ENCODE peak calls at places on chromosomes 3 and 15, in seven cellular contexts. One of them, this sample, is unnamed.

GRCh38 chr15:41862515-41863116 is 24.0 kb downstream of the PLA2G4B start:
- DNase-seq in Caco-2: no peak
- DNase-seq in effector memory CD4-positive, alpha-beta T cell: no peak
- DNase-seq in fibroblast of pulmonary artery: no peak
- DNase-seq in tibial artery: no peak
- DNase-seq in cardiac fibroblast: no peak
- DNase-seq in mucosa of descending colon: peak
- DNase-seq in this sample: no peak

GRCh38 chr15:92924216-92924615 is 24.1 kb downstream of the CHD2 start:
- DNase-seq in Caco-2: no peak
- DNase-seq in effector memory CD4-positive, alpha-beta T cell: no peak
- DNase-seq in fibroblast of pulmonary artery: no peak
- DNase-seq in tibial artery: no peak
- DNase-seq in cardiac fibroblast: no peak
- DNase-seq in mucosa of descending colon: no peak
- DNase-seq in this sample: no peak

GRCh38 chr3:77001071-77001470 is 38.8 kb upstream of the ROBO2 start:
- DNase-seq in Caco-2: no peak
- DNase-seq in effector memory CD4-positive, alpha-beta T cell: no peak
- DNase-seq in fibroblast of pulmonary artery: no peak
- DNase-seq in tibial artery: no peak
- DNase-seq in cardiac fibroblast: no peak
- DNase-seq in mucosa of descending colon: no peak
- DNase-seq in this sample: no peak

GRCh38 chr15:74128785-74129350 is 1.5 kb upstream of the ISLR2 start:
- DNase-seq in Caco-2: no peak
- DNase-seq in effector memory CD4-positive, alpha-beta T cell: no peak
- DNase-seq in fibroblast of pulmonary artery: no peak
- DNase-seq in tibial artery: no peak
- DNase-seq in cardiac fibroblast: no peak
- DNase-seq in mucosa of descending colon: no peak
- DNase-seq in this sample: no peak

GRCh38 chr15:93485922-93486327 is 396.9 kb upstream of the RGMA start:
- DNase-seq in Caco-2: no peak
- DNase-seq in effector memory CD4-positive, alpha-beta T cell: no peak
- DNase-seq in fibroblast of pulmonary artery: no peak
- DNase-seq in tibial artery: peak
- DNase-seq in cardiac fibroblast: no peak
- DNase-seq in mucosa of descending colon: peak
- DNase-seq in this sample: no peak

GRCh38 chr3:171412054-171412453 is 48.2 kb downstream of the TNIK start:
- DNase-seq in Caco-2: no peak
- DNase-seq in effector memory CD4-positive, alpha-beta T cell: no peak
- DNase-seq in fibroblast of pulmonary artery: no peak
- DNase-seq in tibial artery: no peak
- DNase-seq in cardiac fibroblast: no peak
- DNase-seq in mucosa of descending colon: no peak
- DNase-seq in this sample: no peak

GRCh38 chr3:178295257-178295912 is 240.9 kb upstream of the KCNMB2 start:
- DNase-seq in Caco-2: no peak
- DNase-seq in effector memory CD4-positive, alpha-beta T cell: no peak
- DNase-seq in fibroblast of pulmonary artery: peak
- DNase-seq in tibial artery: no peak
- DNase-seq in cardiac fibroblast: peak
- DNase-seq in mucosa of descending colon: no peak
- DNase-seq in this sample: no peak

GRCh38 chr3:136751259-136752045 is 726 bp downstream of the STAG1 start:
- DNase-seq in Caco-2: peak
- DNase-seq in effector memory CD4-positive, alpha-beta T cell: peak
- DNase-seq in fibroblast of pulmonary artery: peak
- DNase-seq in tibial artery: peak
- DNase-seq in cardiac fibroblast: peak
- DNase-seq in mucosa of descending colon: peak
- DNase-seq in this sample: peak

GRCh38 chr15:65829150-65829764 is 37.2 kb upstream of the DENND4A start:
- DNase-seq in Caco-2: no peak
- DNase-seq in effector memory CD4-positive, alpha-beta T cell: no peak
- DNase-seq in fibroblast of pulmonary artery: peak
- DNase-seq in tibial artery: no peak
- DNase-seq in cardiac fibroblast: peak
- DNase-seq in mucosa of descending colon: peak
- DNase-seq in this sample: no peak

GRCh38 chr3:99681512-99681911 is 43.1 kb downstream of the COL8A1 start:
- DNase-seq in Caco-2: no peak
- DNase-seq in effector memory CD4-positive, alpha-beta T cell: no peak
- DNase-seq in fibroblast of pulmonary artery: no peak
- DNase-seq in tibial artery: no peak
- DNase-seq in cardiac fibroblast: no peak
- DNase-seq in mucosa of descending colon: no peak
- DNase-seq in this sample: no peak

GRCh38 chr3:101466465-101467309 is 46.3 kb downstream of the SENP7 start:
- DNase-seq in Caco-2: no peak
- DNase-seq in effector memory CD4-positive, alpha-beta T cell: no peak
- DNase-seq in fibroblast of pulmonary artery: no peak
- DNase-seq in tibial artery: no peak
- DNase-seq in cardiac fibroblast: no peak
- DNase-seq in mucosa of descending colon: no peak
- DNase-seq in this sample: no peak

GRCh38 chr3:161744366-161744765 is 247.8 kb downstream of the OTOL1 start:
- DNase-seq in Caco-2: no peak
- DNase-seq in effector memory CD4-positive, alpha-beta T cell: no peak
- DNase-seq in fibroblast of pulmonary artery: no peak
- DNase-seq in tibial artery: no peak
- DNase-seq in cardiac fibroblast: no peak
- DNase-seq in mucosa of descending colon: no peak
- DNase-seq in this sample: no peak

GRCh38 chr15:101543926-101544490 is 54.5 kb upstream of the PCSK6 start:
- DNase-seq in Caco-2: no peak
- DNase-seq in effector memory CD4-positive, alpha-beta T cell: no peak
- DNase-seq in fibroblast of pulmonary artery: no peak
- DNase-seq in tibial artery: no peak
- DNase-seq in cardiac fibroblast: no peak
- DNase-seq in mucosa of descending colon: no peak
- DNase-seq in this sample: no peak

GRCh38 chr15:70497661-70498060 is 265.7 kb downstream of the UACA start:
- DNase-seq in Caco-2: no peak
- DNase-seq in effector memory CD4-positive, alpha-beta T cell: no peak
- DNase-seq in fibroblast of pulmonary artery: no peak
- DNase-seq in tibial artery: no peak
- DNase-seq in cardiac fibroblast: no peak
- DNase-seq in mucosa of descending colon: no peak
- DNase-seq in this sample: no peak

GRCh38 chr3:170467007-170467406 is 48.3 kb downstream of the CLDN11 start:
- DNase-seq in Caco-2: no peak
- DNase-seq in effector memory CD4-positive, alpha-beta T cell: no peak
- DNase-seq in fibroblast of pulmonary artery: no peak
- DNase-seq in tibial artery: no peak
- DNase-seq in cardiac fibroblast: no peak
- DNase-seq in mucosa of descending colon: no peak
- DNase-seq in this sample: no peak

GRCh38 chr3:138861755-138862333 is 27.1 kb upstream of the PIK3CB start:
- DNase-seq in Caco-2: no peak
- DNase-seq in effector memory CD4-positive, alpha-beta T cell: no peak
- DNase-seq in fibroblast of pulmonary artery: peak
- DNase-seq in tibial artery: no peak
- DNase-seq in cardiac fibroblast: peak
- DNase-seq in mucosa of descending colon: no peak
- DNase-seq in this sample: no peak

GRCh38 chr3:10400749-10401495 is 80.0 kb upstream of the SEC13 start:
- DNase-seq in Caco-2: no peak
- DNase-seq in effector memory CD4-positive, alpha-beta T cell: no peak
- DNase-seq in fibroblast of pulmonary artery: no peak
- DNase-seq in tibial artery: no peak
- DNase-seq in cardiac fibroblast: no peak
- DNase-seq in mucosa of descending colon: no peak
- DNase-seq in this sample: no peak

DNA sequence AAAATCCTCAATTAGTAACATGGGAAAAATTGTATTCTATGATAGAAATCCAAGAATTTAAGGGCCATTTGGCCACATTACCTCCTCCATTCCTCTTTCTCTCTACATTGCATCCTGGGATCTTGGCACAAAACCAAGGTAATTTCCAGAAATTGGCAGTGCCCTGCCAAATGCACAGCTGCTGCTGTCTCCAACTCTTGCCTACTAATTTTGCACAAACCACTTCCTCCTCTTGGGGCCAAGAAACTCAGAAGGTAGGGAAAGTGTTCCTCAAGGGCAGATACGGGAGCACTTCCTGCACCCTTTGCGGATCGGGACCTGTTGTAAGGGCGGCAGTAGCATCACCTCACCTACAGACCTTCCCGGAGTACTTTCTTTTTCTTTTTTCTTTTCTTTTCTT is 57.8 kb downstream of the MAP3K13 start:
- DNase-seq in Caco-2: no peak
- DNase-seq in effector memory CD4-positive, alpha-beta T cell: no peak
- DNase-seq in fibroblast of pulmonary artery: peak
- DNase-seq in tibial artery: no peak
- DNase-seq in cardiac fibroblast: peak
- DNase-seq in mucosa of descending colon: peak
- DNase-seq in this sample: no peak
- H3K4me3 ChIP-seq in Caco-2: no peak
- H3K4me3 ChIP-seq in effector memory CD4-positive, alpha-beta T cell: no peak
- H3K4me3 ChIP-seq in fibroblast of pulmonary artery: no peak
- H3K4me3 ChIP-seq in tibial artery: no peak
- H3K4me3 ChIP-seq in cardiac fibroblast: no peak
- H3K4me3 ChIP-seq in mucosa of descending colon: no peak
- H3K4me3 ChIP-seq in this sample: no peak

DNA sequence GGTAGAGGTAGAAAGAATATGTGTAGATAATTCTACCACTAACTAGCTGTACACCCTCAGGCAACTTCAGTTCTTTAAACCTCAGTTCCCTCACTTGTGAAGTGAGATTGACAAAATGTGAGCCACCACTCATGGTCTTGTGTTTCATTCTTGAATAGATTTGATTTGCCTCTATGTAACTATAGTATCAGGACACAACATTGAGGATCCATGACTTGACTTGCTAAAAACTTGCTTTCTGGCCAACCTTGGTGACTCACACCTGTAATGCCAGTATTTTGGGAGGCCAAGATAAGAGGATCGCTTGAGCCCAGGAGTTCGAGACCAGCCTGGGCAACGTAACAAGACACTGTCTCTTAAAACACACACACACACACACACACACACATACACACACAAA is 115.8 kb upstream of the FLNB start:
- DNase-seq in Caco-2: no peak
- DNase-seq in effector memory CD4-positive, alpha-beta T cell: no peak
- DNase-seq in fibroblast of pulmonary artery: peak
- DNase-seq in tibial artery: no peak
- DNase-seq in cardiac fibroblast: peak
- DNase-seq in mucosa of descending colon: no peak
- DNase-seq in this sample: no peak
- H3K4me3 ChIP-seq in Caco-2: no peak
- H3K4me3 ChIP-seq in effector memory CD4-positive, alpha-beta T cell: no peak
- H3K4me3 ChIP-seq in fibroblast of pulmonary artery: no peak
- H3K4me3 ChIP-seq in tibial artery: peak
- H3K4me3 ChIP-seq in cardiac fibroblast: no peak
- H3K4me3 ChIP-seq in mucosa of descending colon: no peak
- H3K4me3 ChIP-seq in this sample: peak

GRCh38 chr15:26773917-26774316 is 1.1 kb upstream of the GABRB3 start:
- DNase-seq in Caco-2: no peak
- DNase-seq in effector memory CD4-positive, alpha-beta T cell: no peak
- DNase-seq in fibroblast of pulmonary artery: no peak
- DNase-seq in tibial artery: no peak
- DNase-seq in cardiac fibroblast: no peak
- DNase-seq in mucosa of descending colon: no peak
- DNase-seq in this sample: no peak
- H3K4me3 ChIP-seq in Caco-2: no peak
- H3K4me3 ChIP-seq in effector memory CD4-positive, alpha-beta T cell: no peak
- H3K4me3 ChIP-seq in fibroblast of pulmonary artery: no peak
- H3K4me3 ChIP-seq in tibial artery: no peak
- H3K4me3 ChIP-seq in cardiac fibroblast: no peak
- H3K4me3 ChIP-seq in mucosa of descending colon: no peak
- H3K4me3 ChIP-seq in this sample: no peak

DNA sequence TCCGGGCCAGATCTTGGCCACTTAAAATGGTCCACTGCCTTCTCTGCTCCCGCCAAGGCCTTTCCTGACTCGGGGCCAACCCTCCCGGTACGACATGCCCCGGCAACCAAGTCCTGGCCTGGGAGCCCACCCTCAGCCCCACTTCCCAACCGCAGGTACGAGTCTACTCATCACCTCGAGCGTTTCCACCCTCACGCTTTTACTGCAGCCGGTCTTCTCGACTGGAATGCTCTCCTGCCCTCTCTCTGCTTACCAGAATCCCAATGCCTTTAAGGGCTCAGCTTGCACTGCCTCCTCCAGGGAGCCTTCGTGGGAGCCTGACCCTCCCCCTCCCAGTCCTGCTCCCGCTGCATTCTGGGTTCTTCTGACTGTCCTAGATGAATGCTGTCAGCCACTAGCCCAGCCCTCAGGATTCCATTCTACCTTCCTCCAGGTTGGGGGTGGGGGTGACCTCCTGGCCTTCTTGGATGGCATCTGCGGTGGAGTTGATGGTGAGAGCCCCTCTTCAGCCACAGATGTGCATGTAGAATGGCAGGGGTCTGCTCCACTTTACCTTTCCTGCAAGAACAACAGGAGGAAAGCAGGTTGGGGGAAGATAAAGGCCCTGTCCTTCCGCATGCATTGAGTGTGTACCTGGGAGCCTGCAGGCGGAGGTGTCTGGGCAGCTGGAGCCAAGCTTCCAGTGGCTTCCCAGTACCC is 1.1 kb upstream of the CSRNP1 start:
- DNase-seq in Caco-2: peak
- DNase-seq in effector memory CD4-positive, alpha-beta T cell: no peak
- DNase-seq in fibroblast of pulmonary artery: no peak
- DNase-seq in tibial artery: no peak
- DNase-seq in cardiac fibroblast: no peak
- DNase-seq in mucosa of descending colon: no peak
- DNase-seq in this sample: peak
- H3K4me3 ChIP-seq in Caco-2: peak
- H3K4me3 ChIP-seq in effector memory CD4-positive, alpha-beta T cell: no peak
- H3K4me3 ChIP-seq in fibroblast of pulmonary artery: no peak
- H3K4me3 ChIP-seq in tibial artery: peak
- H3K4me3 ChIP-seq in cardiac fibroblast: no peak
- H3K4me3 ChIP-seq in mucosa of descending colon: no peak
- H3K4me3 ChIP-seq in this sample: peak

GRCh38 chr3:120088622-120089021 is 5.6 kb downstream of the GSK3B start:
- DNase-seq in Caco-2: no peak
- DNase-seq in effector memory CD4-positive, alpha-beta T cell: no peak
- DNase-seq in fibroblast of pulmonary artery: no peak
- DNase-seq in tibial artery: no peak
- DNase-seq in cardiac fibroblast: no peak
- DNase-seq in mucosa of descending colon: no peak
- DNase-seq in this sample: no peak
- H3K4me3 ChIP-seq in Caco-2: no peak
- H3K4me3 ChIP-seq in effector memory CD4-positive, alpha-beta T cell: no peak
- H3K4me3 ChIP-seq in fibroblast of pulmonary artery: no peak
- H3K4me3 ChIP-seq in tibial artery: no peak
- H3K4me3 ChIP-seq in cardiac fibroblast: no peak
- H3K4me3 ChIP-seq in mucosa of descending colon: no peak
- H3K4me3 ChIP-seq in this sample: no peak

GRCh38 chr15:98549003-98549402 is 99.3 kb upstream of the IGF1R start:
- DNase-seq in Caco-2: no peak
- DNase-seq in effector memory CD4-positive, alpha-beta T cell: no peak
- DNase-seq in fibroblast of pulmonary artery: no peak
- DNase-seq in tibial artery: no peak
- DNase-seq in cardiac fibroblast: no peak
- DNase-seq in mucosa of descending colon: no peak
- DNase-seq in this sample: no peak
- H3K4me3 ChIP-seq in Caco-2: no peak
- H3K4me3 ChIP-seq in effector memory CD4-positive, alpha-beta T cell: peak
- H3K4me3 ChIP-seq in fibroblast of pulmonary artery: peak
- H3K4me3 ChIP-seq in tibial artery: peak
- H3K4me3 ChIP-seq in cardiac fibroblast: peak
- H3K4me3 ChIP-seq in mucosa of descending colon: no peak
- H3K4me3 ChIP-seq in this sample: peak

This sample was measured in coronary artery.